ENCODE peak calls at places on chromosome 7, in nine cellular contexts. H is heart left ventricle; O is stimulated activated naive CD4-positive, alpha-beta T cell; I is cardiac muscle cell; K is stimulated activated CD4-positive, alpha-beta T cell treated with anti-CD3 and anti-CD28 coated beads, TNF-alpha, amount 100 ng/mL, for 24 hours; T is B cell; Z is AG08395; R is stimulated activated CD8-positive, alpha-beta memory T cell treated with anti-CD3 and anti-CD28 coated beads, Interleukin-2, amount 100 ng/mL, for 1 hour; Y is aorta. S is an unnamed sample.

GRCh38 chr7:35801392-35802101 is 690 bp downstream of the SEPTIN7 start:
- DNase-seq in H (peak; percentile 87), K (peak; percentile 66), R (peak; percentile 61), Z (peak; percentile 63), O (peak; percentile 74), Y (peak; percentile 91), T (peak; percentile 81), I (peak; percentile 79), S (peak; percentile 71)

GRCh38 chr7:116271980-116272886 is 61.9 kb downstream of the TES start:
- DNase-seq in I (peak; percentile 94), K (no peak), R (no peak), Z (peak; percentile 95), H (no peak), Y (no peak), O (no peak), T (no peak), S (no peak)

GRCh38 chr7:88226886-88227516 is 7.2 kb upstream of the SRI start:
- DNase-seq in Z (peak; percentile 15), H (no peak), I (peak; percentile 77), Y (no peak), O (no peak), R (no peak), K (no peak), T (no peak), S (no peak)

GRCh38 chr7:44561962-44562621 is 11.6 kb downstream of the DDX56 start:
- DNase-seq in Z (peak; percentile 49), H (no peak), T (no peak), O (no peak), I (peak; percentile 55), K (no peak), R (no peak), Y (no peak), S (no peak)

GRCh38 chr7:134059921-134060320 is 67.2 kb upstream of the LRGUK start:
- DNase-seq in Z (no peak), Y (no peak), I (no peak), R (no peak), K (no peak), T (no peak), O (no peak), H (no peak), S (no peak)

GRCh38 chr7:102331536-102332275 is 24.5 kb downstream of the SPDYE6 start:
- DNase-seq in K (no peak), H (no peak), O (no peak), T (no peak), R (no peak), Y (no peak), I (no peak), Z (peak; percentile 1), S (no peak)

GRCh38 chr7:147775564-147775963 is 815.0 kb upstream of the C7orf33 start:
- DNase-seq in R (no peak), I (no peak), K (no peak), Y (no peak), Z (no peak), O (no peak), T (no peak), H (no peak), S (no peak)

GRCh38 chr7:30027065-30027456 is 559 bp upstream of the FKBP14 start:
- DNase-seq in R (no peak), I (peak; percentile 47), H (no peak), T (peak; percentile 52), O (no peak), Z (no peak), Y (no peak), K (no peak), S (peak; percentile 3)

GRCh38 chr7:156148547-156148946 is 336.3 kb upstream of the SHH start:
- DNase-seq in H (no peak), I (no peak), Z (no peak), Y (no peak), T (no peak), R (no peak), O (no peak), K (no peak), S (no peak)

GRCh38 chr7:16504019-16504418 is 22.6 kb upstream of the LRRC72 start:
- DNase-seq in T (no peak), Y (no peak), H (no peak), I (peak; percentile 6), O (no peak), R (no peak), K (no peak), Z (no peak), S (no peak)

GRCh38 chr7:1747004-1747801 is 77.1 kb downstream of the ELFN1 start:
- DNase-seq in I (no peak), K (no peak), O (no peak), H (no peak), Y (no peak), R (no peak), Z (no peak), T (no peak), S (no peak)

GRCh38 chr7:139355320-139355719 is 4.4 kb upstream of the LUC7L2 start:
- DNase-seq in K (no peak), Z (no peak), I (peak; percentile 50), H (no peak), O (no peak), R (no peak), Y (no peak), T (no peak), S (no peak)

GRCh38 chr7:469591-469961 is 50.1 kb downstream of the PDGFA start:
- DNase-seq in K (no peak), O (no peak), T (peak; percentile 19), Z (no peak), I (no peak), Y (no peak), R (no peak), H (peak; percentile 33), S (no peak)

GRCh38 chr7:45644237-45644636 is 70.1 kb downstream of the ADCY1 start:
- DNase-seq in I (no peak), K (no peak), T (no peak), R (no peak), Z (no peak), Y (no peak), O (no peak), H (no peak), S (no peak)

GRCh38 chr7:135300913-135301765 is 67.5 kb downstream of the STRA8 start:
- DNase-seq in K (no peak), H (no peak), O (no peak), Y (no peak), Z (peak; percentile 61), T (no peak), R (no peak), I (peak; percentile 43), S (no peak)

GRCh38 chr7:121138262-121138933 is 149.9 kb downstream of the CPED1 start:
- DNase-seq in T (peak; percentile 47), O (no peak), Z (no peak), H (no peak), K (no peak), Y (no peak), R (no peak), I (peak; percentile 14), S (no peak)

GRCh38 chr7:146115665-146116451 is 743 bp upstream of the CNTNAP2 start:
- DNase-seq in R (no peak), Z (peak; percentile 14), T (no peak), Y (peak; percentile 79), O (no peak), I (peak; percentile 78), K (peak; percentile 27), H (peak; percentile 70), S (no peak)

GRCh38 chr7:38335490-38336135 is 62.2 kb upstream of the TARP start:
- DNase-seq in Z (peak; percentile 86), I (peak; percentile 90), H (peak; percentile 91), O (peak; percentile 53), R (peak; percentile 65), Y (peak; percentile 89), K (peak; percentile 76), T (peak; percentile 77), S (peak; percentile 69)

GRCh38 chr7:125555921-125556320 is 626.3 kb upstream of the POT1 start:
- DNase-seq in O (no peak), Z (no peak), H (no peak), R (no peak), K (no peak), Y (no peak), T (no peak), I (no peak), S (no peak)

GRCh38 chr7:37429435-37429791 is 19.3 kb downstream of the ELMO1 start:
- DNase-seq in H (no peak), T (no peak), Z (no peak), Y (no peak), R (no peak), I (no peak), K (no peak), O (no peak), S (no peak)

GRCh38 chr7:43977525-43977924 is 20.2 kb upstream of the SPDYE1 start:
- DNase-seq in H (no peak), Z (no peak), Y (no peak), R (no peak), O (no peak), I (no peak), T (no peak), K (no peak), S (no peak)

GRCh38 chr7:34550996-34551395 is 107.0 kb upstream of the NPSR1 start:
- DNase-seq in Z (no peak), R (no peak), H (no peak), Y (no peak), T (no peak), I (no peak), O (no peak), K (no peak), S (no peak)

GRCh38 chr7:27784399-27785053 is 44.6 kb downstream of the TAX1BP1 start:
- DNase-seq in R (no peak), O (no peak), T (no peak), Y (no peak), Z (peak; percentile 38), I (peak; percentile 63), K (no peak), H (no peak), S (no peak)

GRCh38 chr7:108045154-108045553 is 42.2 kb upstream of the LAMB1 start:
- DNase-seq in O (no peak), I (peak; percentile 83), H (no peak), Y (no peak), Z (no peak), R (no peak), T (no peak), K (no peak), S (no peak)

GRCh38 chr7:128427289-128427891 is 17.6 kb upstream of the IMPDH1 start:
- DNase-seq in Y (no peak), K (no peak), I (peak; percentile 78), O (peak; percentile 13), T (no peak), R (no peak), Z (peak; percentile 66), H (no peak), S (no peak)

GRCh38 chr7:121755286-121755685 is 117.7 kb upstream of the PTPRZ1 start:
- DNase-seq in K (no peak), Z (no peak), I (peak; percentile 2), Y (no peak), T (no peak), R (no peak), O (no peak), H (no peak), S (no peak)

GRCh38 chr7:1257863-1258262 is 25.2 kb downstream of the UNCX start:
- DNase-seq in I (no peak), R (no peak), H (no peak), K (no peak), Z (no peak), T (no peak), O (no peak), Y (peak; percentile 61), S (no peak)

GRCh38 chr7:157514746-157515145 is 177.9 kb downstream of the DNAJB6 start:
- DNase-seq in H (no peak), O (no peak), T (no peak), R (no peak), K (no peak), I (no peak), Y (peak; percentile 30), Z (no peak), S (no peak)

GRCh38 chr7:64849924-64850499 is 53.1 kb upstream of the ZNF273 start:
- DNase-seq in Z (no peak), H (no peak), Y (no peak), R (no peak), K (no peak), I (no peak), O (no peak), T (no peak), S (no peak)

GRCh38 chr7:154928136-154929005 is 74.6 kb downstream of the PAXIP1 start:
- DNase-seq in Y (no peak), O (peak; percentile 41), R (peak; percentile 2), K (no peak), I (peak; percentile 95), Z (peak; percentile 93), T (peak; percentile 50), H (no peak), S (no peak)

GRCh38 chr7:116455009-116455408 is 44.5 kb upstream of the CAV2 start:
- DNase-seq in Y (no peak), K (no peak), H (no peak), O (no peak), R (no peak), Z (peak; percentile 57), T (no peak), I (peak; percentile 27), S (no peak)

S was measured in activated T-helper 9 cell treated with anti-CD3 and anti-CD28 coated beads, Interleukin-2, amount 50 U/mL, for 16 hours.